ENCODE peak calls at places on chromosomes 5 and 9, in five cellular contexts. G is NCI-H1092 treated with DMSO at 0.1 percent for 48 hours, T is HT1080, V is tibial artery, Q is hypothalamus. E is an unnamed sample.

GRCh38 chr5:142242272-142242671 is 82.5 kb downstream of the SPRY4 start:
- DNase-seq in V (no peak), T (no peak), Q (no peak), G (no peak), E (no peak)

GRCh38 chr5:166648736-166649135 is 1642.7 kb upstream of the WWC1 start:
- DNase-seq in Q (no peak), T (no peak), G (no peak), V (no peak), E (no peak)

GRCh38 chr9:23850242-23851023 is 24.4 kb upstream of the ELAVL2 start:
- DNase-seq in Q (no peak), G (peak), T (no peak), V (no peak), E (peak)

GRCh38 chr5:2169862-2170820 is 287.4 kb upstream of the IRX4 start:
- DNase-seq in G (peak), T (no peak), Q (no peak), V (no peak), E (no peak)

GRCh38 chr5:74679968-74680367 is 5.1 kb upstream of the HEXB start:
- DNase-seq in G (no peak), V (no peak), T (peak), Q (no peak), E (no peak)

GRCh38 chr9:111961575-111961974 is 65.0 kb downstream of the UGCG start:
- DNase-seq in T (no peak), V (no peak), Q (no peak), G (peak), E (peak)

GRCh38 chr5:39755452-39755851 is 330.7 kb upstream of the DAB2 start:
- DNase-seq in V (no peak), T (no peak), Q (no peak), G (no peak), E (no peak)

GRCh38 chr5:102959055-102959454 is 160.9 kb downstream of the GIN1 start:
- DNase-seq in Q (no peak), T (peak), G (no peak), V (no peak), E (no peak)